ENCODE peak calls at places on chromosomes 3 and 15, in six cellular contexts. Z, F, U, R, Q and L are unnamed samples.

GRCh38 chr3:99419111-99419510 is 219.3 kb upstream of the COL8A1 start:
- DNase-seq in Q (no peak), Z (no peak), F (no peak), U (no peak), R (no peak), L (no peak)

GRCh38 chr15:80455668-80456442 is 51.7 kb downstream of the ARNT2 start:
- DNase-seq in R (peak), U (peak), Q (no peak), F (peak), Z (peak), L (peak)

GRCh38 chr3:59248976-59249375 is 199.2 kb upstream of the CFAP20DC start:
- DNase-seq in Q (no peak), R (no peak), F (no peak), Z (no peak), U (no peak), L (no peak)

GRCh38 chr3:152444029-152444641 is 175.4 kb downstream of the MBNL1 start:
- DNase-seq in R (no peak), Z (peak), F (peak), U (no peak), Q (no peak), L (no peak)

GRCh38 chr3:112338021-112338726 is 5.2 kb downstream of the CD200 start:
- DNase-seq in U (no peak), F (no peak), Q (no peak), R (no peak), Z (no peak), L (no peak)

GRCh38 chr3:94524102-94524922 is 461.5 kb downstream of the NSUN3 start:
- DNase-seq in R (no peak), U (no peak), F (no peak), Q (no peak), Z (no peak), L (no peak)

GRCh38 chr3:16187213-16187790 is 12.8 kb downstream of the GALNT15 start:
- DNase-seq in U (no peak), R (no peak), Q (no peak), Z (no peak), F (no peak), L (no peak)

GRCh38 chr3:123449092-123449985 is 449 bp upstream of the ADCY5 start:
- DNase-seq in U (peak), Q (no peak), Z (no peak), F (peak), R (no peak), L (no peak)

GRCh38 chr15:41633609-41634008 is 26.6 kb upstream of the MGA start:
- DNase-seq in Z (no peak), U (no peak), R (no peak), Q (no peak), F (no peak), L (no peak)

GRCh38 chr3:149378420-149379388 is 1.3 kb upstream of the TM4SF1 start:
- DNase-seq in Z (no peak), U (no peak), F (no peak), Q (no peak), R (no peak), L (no peak)

GRCh38 chr3:81823086-81823485 is 61.6 kb upstream of the GBE1 start:
- DNase-seq in R (no peak), Q (no peak), Z (no peak), F (no peak), U (no peak), L (no peak)

GRCh38 chr3:171660126-171660661 is 150.1 kb downstream of the PLD1 start:
- DNase-seq in R (no peak), U (no peak), Z (no peak), Q (no peak), F (no peak), L (no peak)

GRCh38 chr15:25179673-25180511 is 225.1 kb downstream of the SNRPN start:
- DNase-seq in Q (peak), F (no peak), Z (no peak), U (no peak), R (no peak), L (peak)

GRCh38 chr3:73535137-73535536 is 89.6 kb downstream of the PDZRN3 start:
- DNase-seq in Q (no peak), Z (no peak), R (no peak), U (no peak), F (no peak), L (no peak)

GRCh38 chr3:41464858-41465257 is 265.6 kb downstream of the CTNNB1 start:
- DNase-seq in F (no peak), R (no peak), U (no peak), Q (no peak), Z (no peak), L (no peak)
- TF ChIP-seq CTCF in F (no peak), R (no peak), U (no peak), Q (no peak), Z (no peak), L (no peak)

GRCh38 chr15:51130344-51130743 is 35.6 kb upstream of the TNFAIP8L3 start:
- DNase-seq in F (no peak), U (no peak), R (no peak), Q (no peak), Z (no peak), L (no peak)

GRCh38 chr15:51131596-51132290 is 37.0 kb upstream of the TNFAIP8L3 start:
- DNase-seq in U (no peak), Z (no peak), F (no peak), R (no peak), Q (no peak), L (no peak)

GRCh38 chr15:51134416-51135199 is 39.9 kb upstream of the TNFAIP8L3 start:
- DNase-seq in Z (no peak), F (no peak), Q (no peak), U (no peak), R (no peak), L (no peak)

GRCh38 chr15:51133140-51133630 is 38.5 kb upstream of the TNFAIP8L3 start:
- DNase-seq in Q (no peak), R (no peak), Z (no peak), F (no peak), U (no peak), L (no peak)

GRCh38 chr15:51132384-51133139 is 37.9 kb upstream of the TNFAIP8L3 start:
- DNase-seq in F (peak), R (no peak), Q (no peak), Z (no peak), U (peak), L (no peak)
- TF ChIP-seq CTCF in F (peak), R (no peak), Q (peak), Z (peak), U (peak), L (no peak)

GRCh38 chr3:42732829-42733459 is 30.3 kb upstream of the HHATL start:
- DNase-seq in Z (no peak), U (peak), F (no peak), Q (no peak), R (no peak), L (no peak)
- TF ChIP-seq CTCF in Z (peak), U (peak), F (no peak), Q (no peak), R (no peak), L (no peak)

GRCh38 chr3:134333522-134334181 is 40.6 kb downstream of the AMOTL2 start:
- DNase-seq in U (no peak), R (no peak), Q (no peak), F (peak), Z (no peak), L (no peak)
- TF ChIP-seq CTCF in U (no peak), R (no peak), Q (no peak), F (no peak), Z (peak), L (no peak)

GRCh38 chr3:161273589-161274218 is 52.6 kb downstream of the NMD3 start:
- DNase-seq in U (peak), F (peak), Z (no peak), R (peak), Q (no peak), L (no peak)
- TF ChIP-seq CTCF in U (peak), F (peak), Z (peak), R (peak), Q (peak), L (peak)